ENCODE peak calls at places on chromosomes 6 and 20, in nine cellular contexts. V, R, L, G, T, X, Q, F and N are unnamed samples.

GRCh38 chr6:73710470-73710869 is 14.5 kb downstream of the CD109 start:
- DNase-seq in L (no peak), T (no peak), F (no peak), R (no peak), V (peak), G (no peak), Q (no peak), X (peak), N (no peak)

GRCh38 chr6:42099340-42100028 is 42.9 kb downstream of the C6orf132 start:
- DNase-seq in X (peak), L (no peak), Q (no peak), V (peak), R (no peak), G (no peak), T (no peak), F (no peak), N (no peak)

GRCh38 chr6:158068893-158069799 is 87.5 kb downstream of the SYNJ2 start:
- DNase-seq in Q (no peak), T (peak), V (peak), R (no peak), G (peak), X (peak), L (no peak), F (no peak), N (no peak)

GRCh38 chr6:119445666-119446622 is 96.4 kb upstream of the MAN1A1 start:
- DNase-seq in R (no peak), X (peak), Q (no peak), L (no peak), V (no peak), G (no peak), F (no peak), T (peak), N (no peak)

GRCh38 chr6:84074988-84075781 is 41.6 kb downstream of the MRAP2 start:
- DNase-seq in Q (no peak), L (no peak), T (peak), V (no peak), F (no peak), X (peak), G (no peak), R (no peak), N (no peak)

GRCh38 chr6:132234356-132234755 is 166.9 kb downstream of the MOXD1 start:
- DNase-seq in T (no peak), V (no peak), Q (no peak), G (no peak), X (peak), R (no peak), L (no peak), F (no peak), N (no peak)

GRCh38 chr6:152295346-152295745 is 341.8 kb downstream of the SYNE1 start:
- DNase-seq in L (no peak), Q (no peak), V (no peak), F (no peak), X (peak), G (no peak), R (no peak), T (no peak), N (no peak)

GRCh38 chr6:158654960-158655485 is 5.2 kb downstream of the SYTL3 start:
- DNase-seq in G (no peak), V (no peak), L (no peak), R (no peak), T (no peak), X (peak), F (no peak), Q (no peak), N (no peak)

GRCh38 chr20:12875510-12875909 is 133.3 kb upstream of the SPTLC3 start:
- DNase-seq in X (no peak), G (no peak), R (no peak), F (no peak), L (no peak), V (no peak), T (peak), Q (no peak), N (no peak)

GRCh38 chr20:59598625-59599310 is 5.6 kb upstream of the PHACTR3 start:
- DNase-seq in L (no peak), F (peak), R (no peak), Q (peak), V (peak), T (peak), G (no peak), X (peak), N (no peak)

GRCh38 chr6:56709650-56710049 is 67.0 kb upstream of the DST start:
- DNase-seq in Q (no peak), V (no peak), G (no peak), R (no peak), L (no peak), X (no peak), F (no peak), T (peak), N (no peak)

GRCh38 chr6:3612341-3613041 is 139.0 kb downstream of the PXDC1 start:
- DNase-seq in X (peak), V (peak), F (no peak), G (no peak), L (no peak), T (peak), R (no peak), Q (no peak), N (no peak)

GRCh38 chr6:20238688-20239587 is 26.7 kb upstream of the MBOAT1 start:
- DNase-seq in V (no peak), R (no peak), T (no peak), L (no peak), G (no peak), Q (no peak), X (no peak), F (no peak), N (no peak)

GRCh38 chr6:9404351-9405146 is 969.2 kb upstream of the SLC35B3 start:
- DNase-seq in F (no peak), X (no peak), G (no peak), Q (no peak), V (no peak), L (no peak), R (no peak), T (peak), N (no peak)

GRCh38 chr6:79824231-79824630 is 123.1 kb downstream of the ELOVL4 start:
- DNase-seq in T (peak), F (no peak), G (no peak), Q (no peak), L (no peak), R (no peak), X (no peak), V (no peak), N (no peak)

GRCh38 chr6:127219869-127220268 is 46.8 kb upstream of the RNF146 start:
- DNase-seq in T (no peak), X (no peak), F (no peak), V (no peak), R (no peak), G (no peak), Q (no peak), L (no peak), N (no peak)

GRCh38 chr6:108526739-108527174 is 34.0 kb upstream of the FOXO3 start:
- DNase-seq in G (no peak), R (no peak), X (peak), F (no peak), T (peak), V (peak), Q (no peak), L (no peak), N (no peak)

GRCh38 chr6:144582939-144583613 is 297.9 kb downstream of the UTRN start:
- DNase-seq in R (peak), Q (peak), F (peak), T (peak), V (no peak), X (peak), G (peak), L (peak), N (no peak)

GRCh38 chr6:30171677-30172471 is 8.5 kb downstream of the TRIM15 start:
- DNase-seq in R (no peak), F (no peak), Q (no peak), L (no peak), X (peak), T (peak), V (no peak), G (no peak), N (no peak)

GRCh38 chr6:157143171-157143884 is 180.0 kb downstream of the TMEM242 start:
- DNase-seq in R (peak), L (peak), T (peak), G (no peak), X (peak), Q (no peak), V (no peak), F (peak), N (no peak)

GRCh38 chr6:11535801-11536230 is 1.7 kb upstream of the TMEM170B start:
- DNase-seq in Q (no peak), V (no peak), F (no peak), X (peak), R (no peak), L (no peak), T (no peak), G (no peak), N (no peak)

GRCh38 chr6:105363100-105363754 is 39.7 kb downstream of the PREP start:
- DNase-seq in G (no peak), V (peak), L (no peak), X (peak), T (peak), Q (no peak), F (no peak), R (no peak), N (no peak)

GRCh38 chr6:15956205-15957106 is 172.4 kb upstream of the MYLIP start:
- DNase-seq in X (no peak), L (no peak), G (no peak), T (peak), R (no peak), V (no peak), Q (no peak), F (no peak), N (no peak)

GRCh38 chr6:144007779-144008500 is at the start of gene PLAGL1:
- DNase-seq in X (peak), T (peak), Q (peak), L (no peak), R (no peak), V (peak), F (peak), G (peak), N (no peak)